ENCODE peak calls at places on chromosomes 6 and 20, in nine cellular contexts. D, U, P, J, O, L, T, H and N are unnamed samples.

GRCh38 chr6:113856571-113857564 is at the start of gene MARCKS:
- DNase-seq in D (peak; percentile 88), U (peak; percentile 83), P (peak; percentile 78), J (peak; percentile 98), O (peak; percentile 90), L (peak; percentile 87), T (peak; percentile 85), H (peak; percentile 91), N (peak; percentile 90)

GRCh38 chr20:38973546-38974120 is 11.5 kb downstream of the DHX35 start:
- DNase-seq in D (no peak), U (no peak), P (no peak), J (peak; percentile 62), O (no peak), L (no peak), T (no peak), H (peak; percentile 72), N (no peak)

GRCh38 chr20:34544109-34544793 is 14.3 kb upstream of the MAP1LC3A start:
- DNase-seq in D (no peak), U (no peak), P (no peak), J (no peak), O (no peak), L (peak; percentile 85), T (no peak), H (no peak), N (no peak)

GRCh38 chr6:84150680-84151079 is 76.8 kb downstream of the CEP162 start:
- DNase-seq in D (no peak), U (no peak), P (no peak), J (peak; percentile 88), O (no peak), L (no peak), T (no peak), H (peak; percentile 95), N (no peak)

GRCh38 chr20:22248052-22248667 is 336.2 kb downstream of the FOXA2 start:
- DNase-seq in D (no peak), U (no peak), P (peak; percentile 33), J (peak; percentile 43), O (no peak), L (peak; percentile 57), T (no peak), H (no peak), N (peak; percentile 24)

GRCh38 chr6:26561533-26562466 is 23.6 kb downstream of the HMGN4 start:
- DNase-seq in D (no peak), U (no peak), P (no peak), J (no peak), O (no peak), L (no peak), T (no peak), H (no peak), N (no peak)

GRCh38 chr6:157779705-157780604 is 43.1 kb upstream of the SNX9 start:
- DNase-seq in D (no peak), U (no peak), P (no peak), J (peak; percentile 67), O (no peak), L (no peak), T (no peak), H (peak; percentile 48), N (no peak)

GRCh38 chr20:14707865-14708574 is 370.6 kb upstream of the FLRT3 start:
- DNase-seq in D (no peak), U (no peak), P (no peak), J (no peak), O (no peak), L (no peak), T (no peak), H (peak; percentile 14), N (no peak)

GRCh38 chr20:37911838-37912273 is 8.9 kb downstream of the VSTM2L start:
- DNase-seq in D (peak; percentile 26), U (peak; percentile 66), P (no peak), J (peak; percentile 79), O (peak; percentile 76), L (peak; percentile 85), T (peak; percentile 70), H (no peak), N (peak; percentile 92)

GRCh38 chr6:90611543-90611864 is 24.6 kb upstream of the MAP3K7 start:
- DNase-seq in D (no peak), U (no peak), P (no peak), J (no peak), O (no peak), L (no peak), T (no peak), H (peak; percentile 9), N (no peak)
- H3K36me3 ChIP-seq in D (no peaks in the 10 kb centered on the region), U (no peaks in the 10 kb centered on the region), P (no peaks in the 10 kb centered on the region), J (no peaks in the 10 kb centered on the region), O (no peaks in the 10 kb centered on the region), L (no peaks in the 10 kb centered on the region), T (no peaks in the 10 kb centered on the region), H (no peaks in the 10 kb centered on the region), N (no peaks in the 10 kb centered on the region)

DNA sequence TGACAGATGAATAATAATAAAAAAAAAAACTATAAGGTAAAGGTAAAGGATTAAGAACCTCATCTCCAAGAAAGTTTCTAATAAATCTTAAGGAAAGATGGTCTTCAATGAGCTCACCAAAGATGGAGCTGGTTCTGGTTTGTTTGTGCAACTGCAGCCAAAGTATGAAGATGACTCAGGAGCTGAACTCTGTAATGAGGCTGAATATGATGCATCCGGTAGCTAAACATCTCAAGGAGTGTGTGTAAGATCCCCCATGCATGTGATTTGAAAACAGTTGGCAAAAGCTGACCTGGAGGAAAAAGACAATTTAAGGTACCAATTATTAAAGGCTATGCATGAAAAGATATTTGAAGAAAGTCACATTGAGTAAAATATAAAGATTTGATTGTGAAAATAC is 25.1 kb downstream of the MED23 start:
- DNase-seq in D (no peak), U (no peak), P (no peak), J (peak; percentile 94), O (no peak), L (no peak), T (no peak), H (peak; percentile 87), N (no peak)
- H3K36me3 ChIP-seq in D (peaks cover 91% of the 10 kb centered on the region), U (peaks cover 95% of the 10 kb centered on the region), P (peaks cover 99% of the 10 kb centered on the region), J (peaks cover 80% of the 10 kb centered on the region), O (peaks cover 46% of the 10 kb centered on the region), L (peaks cover 11% of the 10 kb centered on the region), T (peaks cover 10% of the 10 kb centered on the region), H (peaks cover 7% of the 10 kb centered on the region), N (no peaks in the 10 kb centered on the region)

GRCh38 chr6:33781105-33781975 is 7.6 kb downstream of the LEMD2 start:
- DNase-seq in D (no peak), U (no peak), P (no peak), J (peak; percentile 71), O (peak; percentile 46), L (peak; percentile 93), T (no peak), H (no peak), N (no peak)
- H3K36me3 ChIP-seq in D (peaks cover 87% of the 10 kb centered on the region), U (peaks cover 83% of the 10 kb centered on the region), P (peaks cover 97% of the 10 kb centered on the region), J (peaks cover 60% of the 10 kb centered on the region), O (peaks cover 74% of the 10 kb centered on the region), L (peaks cover 45% of the 10 kb centered on the region), T (peaks cover 22% of the 10 kb centered on the region), H (peaks cover 35% of the 10 kb centered on the region), N (peaks cover 4% of the 10 kb centered on the region)

GRCh38 chr6:127177030-127177928 is 58.8 kb downstream of the RSPO3 start:
- DNase-seq in D (no peak), U (no peak), P (no peak), J (peak; percentile 77), O (no peak), L (no peak), T (no peak), H (peak; percentile 97), N (no peak)
- H3K36me3 ChIP-seq in D (no peaks in the 10 kb centered on the region), U (no peaks in the 10 kb centered on the region), P (no peaks in the 10 kb centered on the region), J (no peaks in the 10 kb centered on the region), O (no peaks in the 10 kb centered on the region), L (no peaks in the 10 kb centered on the region), T (no peaks in the 10 kb centered on the region), H (no peaks in the 10 kb centered on the region), N (no peaks in the 10 kb centered on the region)

GRCh38 chr6:37368961-37369320 is 15.2 kb downstream of the RNF8 start:
- DNase-seq in D (no peak), U (no peak), P (no peak), J (no peak), O (no peak), L (no peak), T (no peak), H (no peak), N (no peak)

GRCh38 chr6:37366910-37367309 is 13.1 kb downstream of the RNF8 start:
- DNase-seq in D (no peak), U (no peak), P (no peak), J (peak; percentile 3), O (no peak), L (no peak), T (no peak), H (no peak), N (no peak)

GRCh38 chr6:37369321-37370196 is 15.8 kb downstream of the RNF8 start:
- DNase-seq in D (no peak), U (no peak), P (no peak), J (peak; percentile 35), O (no peak), L (no peak), T (no peak), H (no peak), N (no peak)

GRCh38 chr6:37365791-37366190 is 12.0 kb downstream of the RNF8 start:
- DNase-seq in D (no peak), U (no peak), P (no peak), J (peak; percentile 34), O (no peak), L (no peak), T (no peak), H (peak; percentile 52), N (no peak)

DNA sequence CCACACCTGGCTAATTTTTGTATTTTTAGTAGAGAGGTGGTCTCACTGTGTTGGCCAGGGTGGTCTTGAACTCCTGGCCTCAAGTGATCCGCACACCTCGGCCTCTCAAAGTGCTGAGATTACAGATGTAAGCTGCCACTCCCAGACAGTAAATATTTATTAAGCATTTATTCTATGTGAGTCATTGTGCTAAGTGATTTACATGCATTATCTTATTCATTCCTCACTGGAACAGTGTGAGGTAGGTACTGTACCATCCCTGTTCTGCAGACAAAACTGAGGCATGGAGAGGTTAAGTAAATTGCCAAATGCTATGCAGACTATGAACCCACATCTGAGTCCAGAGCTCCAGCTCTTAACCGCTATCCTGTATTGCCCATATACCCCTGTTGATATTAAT is 13.8 kb downstream of the RNF8 start:
- DNase-seq in D (no peak), U (no peak), P (no peak), J (no peak), O (no peak), L (no peak), T (no peak), H (no peak), N (no peak)
- H3K36me3 ChIP-seq in D (peaks cover 34% of the 10 kb centered on the region), U (peaks cover 21% of the 10 kb centered on the region), P (peaks cover 30% of the 10 kb centered on the region), J (peaks cover 4% of the 10 kb centered on the region), O (peaks cover 48% of the 10 kb centered on the region), L (peaks cover 14% of the 10 kb centered on the region), T (peaks cover 4% of the 10 kb centered on the region), H (peaks cover 2% of the 10 kb centered on the region), N (no peaks in the 10 kb centered on the region)

DNA sequence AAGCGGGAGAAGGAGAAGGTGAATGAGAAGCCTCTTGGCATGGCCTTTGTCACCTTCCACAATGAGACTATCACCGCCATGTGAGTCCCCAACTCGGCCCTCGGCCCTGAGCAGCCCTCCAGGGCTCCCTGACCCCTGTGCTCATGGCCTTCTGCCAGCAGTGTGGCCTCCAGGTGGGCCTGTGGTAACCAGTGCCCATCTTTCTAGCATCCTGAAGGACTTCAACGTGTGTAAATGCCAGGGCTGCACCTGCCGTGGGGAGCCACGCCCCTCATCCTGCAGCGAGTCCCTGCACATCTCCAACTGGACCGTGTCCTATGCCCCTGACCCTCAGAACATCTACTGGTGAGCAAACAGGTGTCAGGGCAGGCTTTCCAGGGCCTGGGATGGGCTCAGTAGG is 10.3 kb upstream of the CAPN11 start:
- DNase-seq in D (no peak), U (no peak), P (no peak), J (no peak), O (no peak), L (no peak), T (no peak), H (no peak), N (no peak)
- H3K36me3 ChIP-seq in D (peaks cover 55% of the 10 kb centered on the region), U (peaks cover 70% of the 10 kb centered on the region), P (peaks cover 84% of the 10 kb centered on the region), J (no peaks in the 10 kb centered on the region), O (peaks cover 7% of the 10 kb centered on the region), L (peaks cover 12% of the 10 kb centered on the region), T (peaks cover 16% of the 10 kb centered on the region), H (peaks cover 11% of the 10 kb centered on the region), N (no peaks in the 10 kb centered on the region)